ENCODE peak calls at places on chromosomes 6 and 20, in ten cellular contexts. W, U, J, G, C, D, S, O, P and X are unnamed samples.

GRCh38 chr6:28981391-28981832 is 23.7 kb downstream of the ZNF311 start:
- DNase-seq in S (peak), J (peak), O (peak), P (peak), W (peak), D (peak), U (peak), G (peak), C (peak), X (no peak)

GRCh38 chr6:77607004-77607403 is 45.8 kb upstream of the MEI4 start:
- DNase-seq in D (no peak), C (no peak), S (no peak), O (no peak), U (no peak), G (no peak), J (no peak), W (no peak), P (no peak), X (no peak)

GRCh38 chr20:36988494-36988966 is 37.0 kb upstream of the SAMHD1 start:
- DNase-seq in P (no peak), J (peak), W (no peak), D (no peak), O (no peak), U (no peak), S (peak), C (no peak), G (peak), X (no peak)

GRCh38 chr6:90537723-90538407 is 49.0 kb downstream of the MAP3K7 start:
- DNase-seq in P (no peak), W (no peak), C (no peak), U (no peak), S (peak), O (no peak), J (peak), D (no peak), G (no peak), X (no peak)

GRCh38 chr20:58976095-58976730 is 4.8 kb upstream of the NELFCD start:
- DNase-seq in C (no peak), O (no peak), P (no peak), W (no peak), U (no peak), D (no peak), S (no peak), J (no peak), G (no peak), X (no peak)

GRCh38 chr20:18101125-18101820 is 36.4 kb upstream of the KAT14 start:
- DNase-seq in P (no peak), D (no peak), C (no peak), S (no peak), G (no peak), J (no peak), W (no peak), U (no peak), O (no peak), X (no peak)

GRCh38 chr6:144215402-144215931 is 65.2 kb downstream of the STX11 start:
- DNase-seq in G (peak), J (no peak), O (no peak), C (peak), D (peak), U (no peak), S (peak), W (peak), P (peak), X (no peak)

GRCh38 chr6:25537349-25538018 is 114.5 kb upstream of the SCGN start:
- DNase-seq in S (no peak), J (no peak), P (no peak), U (no peak), G (no peak), C (no peak), W (no peak), O (no peak), D (no peak), X (no peak)

GRCh38 chr6:84432616-84433015 is 205.2 kb upstream of the CEP162 start:
- DNase-seq in G (no peak), W (no peak), S (peak), D (no peak), C (no peak), J (no peak), U (no peak), P (no peak), O (no peak), X (no peak)

GRCh38 chr6:22147983-22148797 is 148.6 kb downstream of the PRL start:
- DNase-seq in W (peak), G (peak), P (peak), O (no peak), J (peak), S (peak), C (peak), U (no peak), D (no peak), X (no peak)

DNA sequence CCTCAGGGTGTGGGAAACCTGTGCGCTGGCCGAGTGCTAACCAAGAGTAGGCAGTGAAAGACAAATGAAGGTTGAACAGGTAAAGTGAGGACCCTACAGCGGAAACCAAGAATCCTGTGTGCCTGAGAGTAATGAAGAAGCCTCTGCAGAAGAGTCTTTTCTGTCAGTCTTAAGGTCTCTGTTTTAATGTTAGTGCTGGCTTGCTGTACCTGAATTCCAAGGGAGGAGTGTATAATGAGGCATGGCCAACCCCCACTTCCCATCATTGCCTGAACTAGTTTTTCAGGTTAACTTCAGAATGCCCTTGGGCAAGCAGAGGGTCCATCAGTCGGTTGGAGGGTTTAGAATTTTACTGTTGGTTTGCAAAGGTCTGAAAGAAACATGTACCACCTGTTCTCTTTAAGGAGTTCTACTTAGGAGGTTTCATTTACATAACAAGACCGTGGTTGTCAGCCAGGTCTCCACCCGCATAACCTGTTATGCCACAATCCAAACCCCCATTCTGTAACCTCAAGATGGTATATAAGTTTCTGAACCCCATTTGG is 589 bp upstream of the PDCD2 start:
- DNase-seq in W (peak), U (no peak), J (no peak), S (no peak), G (no peak), C (no peak), D (no peak), P (no peak), O (peak), X (no peak)
- H3K27ac ChIP-seq in W (peak), U (peak), J (peak), S (peak), G (peak), C (peak), D (peak), P (peak), O (peak), X (peak)

GRCh38 chr6:2596222-2596621 is 154.5 kb downstream of the MYLK4 start:
- DNase-seq in P (no peak), S (no peak), C (no peak), U (no peak), W (no peak), G (no peak), J (no peak), D (no peak), O (no peak), X (no peak)

GRCh38 chr6:2598867-2599266 is 151.9 kb downstream of the MYLK4 start:
- DNase-seq in U (no peak), O (no peak), S (no peak), P (no peak), D (no peak), G (no peak), J (no peak), C (no peak), W (no peak), X (no peak)

GRCh38 chr6:2599817-2600216 is 150.9 kb downstream of the MYLK4 start:
- DNase-seq in D (no peak), W (no peak), P (no peak), S (no peak), O (no peak), U (no peak), J (no peak), G (no peak), C (no peak), X (no peak)

GRCh38 chr6:2593167-2593566 is 157.6 kb downstream of the MYLK4 start:
- DNase-seq in D (no peak), U (no peak), S (no peak), J (no peak), O (no peak), C (no peak), W (no peak), P (no peak), G (no peak), X (no peak)

GRCh38 chr6:2594868-2595267 is 155.9 kb downstream of the MYLK4 start:
- DNase-seq in U (no peak), W (no peak), C (no peak), G (no peak), J (no peak), O (no peak), P (no peak), S (no peak), D (no peak), X (peak)
- H3K27ac ChIP-seq in U (no peak), W (no peak), C (no peak), G (no peak), J (no peak), O (no peak), P (no peak), S (no peak), D (no peak), X (no peak)

GRCh38 chr6:168333471-168333870 is 13.9 kb upstream of the DACT2 start:
- DNase-seq in U (no peak), P (peak), S (no peak), C (no peak), G (no peak), O (no peak), J (no peak), D (no peak), W (peak), X (no peak)
- H3K27ac ChIP-seq in U (no peak), P (peak), S (no peak), C (no peak), G (no peak), O (no peak), J (no peak), D (no peak), W (peak), X (no peak)

DNA sequence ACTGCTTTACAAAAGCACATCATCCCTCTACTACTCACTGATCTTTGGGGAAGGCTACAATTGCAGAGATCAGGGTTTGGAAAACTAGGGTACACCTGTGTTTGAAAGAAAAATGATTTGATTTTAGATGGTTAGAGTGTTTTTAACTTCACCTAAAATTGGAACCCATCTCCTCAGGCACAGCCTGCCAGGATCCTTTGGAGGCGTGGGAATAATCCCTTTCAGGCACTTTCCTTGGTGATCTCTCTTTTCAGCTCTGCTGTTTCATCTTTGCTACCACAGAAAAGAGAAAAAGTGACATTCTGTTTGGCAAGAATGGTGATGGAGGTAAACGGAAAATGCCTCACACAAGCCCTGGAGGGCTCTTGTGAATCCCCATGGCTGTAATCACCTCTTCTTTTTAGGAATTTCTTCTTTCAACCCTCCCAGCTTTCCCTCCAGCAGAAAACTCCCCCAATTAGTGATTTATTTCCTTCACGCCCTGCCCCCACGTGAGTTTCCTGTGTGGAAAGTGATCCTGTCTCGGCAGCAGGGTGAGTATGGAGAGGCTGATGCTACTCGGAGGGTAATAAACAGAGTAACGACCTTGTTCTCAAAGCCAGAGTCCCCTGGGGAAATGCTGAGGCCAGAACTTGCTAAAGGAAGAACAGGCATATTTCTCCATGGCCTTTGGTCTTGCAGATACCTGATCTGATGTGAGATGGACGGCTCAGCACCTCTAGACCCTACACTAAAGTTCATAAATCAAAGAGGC is 9.2 kb downstream of the KCNG1 start:
- DNase-seq in U (no peak), S (no peak), C (no peak), W (no peak), G (no peak), D (no peak), P (no peak), O (no peak), J (no peak), X (no peak)
- H3K27ac ChIP-seq in U (no peak), S (no peak), C (no peak), W (no peak), G (no peak), D (no peak), P (no peak), O (no peak), J (no peak), X (no peak)

DNA sequence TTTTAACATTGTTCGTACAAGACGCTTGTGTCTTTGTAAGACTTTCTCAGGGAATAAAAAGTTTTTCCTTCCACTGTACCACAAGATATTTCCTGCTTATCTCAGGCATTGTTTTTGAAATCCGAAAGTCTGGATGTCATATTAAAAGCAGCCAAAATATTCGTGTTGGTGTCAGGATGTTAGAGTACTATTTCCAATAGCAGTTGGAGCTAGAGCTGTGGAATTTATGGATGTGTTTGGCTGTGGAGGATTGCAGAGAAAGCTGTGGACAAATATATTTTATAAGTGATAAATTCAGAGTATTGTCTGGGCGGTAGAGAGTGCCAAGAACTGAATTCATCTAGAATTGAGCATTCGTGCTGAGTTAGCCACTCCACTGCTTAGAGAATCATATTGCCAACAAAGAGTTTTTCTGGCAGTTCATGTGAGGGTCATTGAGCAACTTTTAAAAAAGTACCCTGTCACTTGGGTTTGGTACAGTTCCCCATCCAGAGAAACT is 57.7 kb downstream of the ZDHHC14 start:
- DNase-seq in C (no peak), W (no peak), U (no peak), O (no peak), G (no peak), P (no peak), J (no peak), S (peak), D (no peak), X (no peak)
- H3K27ac ChIP-seq in C (peak), W (no peak), U (no peak), O (no peak), G (peak), P (no peak), J (peak), S (no peak), D (peak), X (no peak)

DNA sequence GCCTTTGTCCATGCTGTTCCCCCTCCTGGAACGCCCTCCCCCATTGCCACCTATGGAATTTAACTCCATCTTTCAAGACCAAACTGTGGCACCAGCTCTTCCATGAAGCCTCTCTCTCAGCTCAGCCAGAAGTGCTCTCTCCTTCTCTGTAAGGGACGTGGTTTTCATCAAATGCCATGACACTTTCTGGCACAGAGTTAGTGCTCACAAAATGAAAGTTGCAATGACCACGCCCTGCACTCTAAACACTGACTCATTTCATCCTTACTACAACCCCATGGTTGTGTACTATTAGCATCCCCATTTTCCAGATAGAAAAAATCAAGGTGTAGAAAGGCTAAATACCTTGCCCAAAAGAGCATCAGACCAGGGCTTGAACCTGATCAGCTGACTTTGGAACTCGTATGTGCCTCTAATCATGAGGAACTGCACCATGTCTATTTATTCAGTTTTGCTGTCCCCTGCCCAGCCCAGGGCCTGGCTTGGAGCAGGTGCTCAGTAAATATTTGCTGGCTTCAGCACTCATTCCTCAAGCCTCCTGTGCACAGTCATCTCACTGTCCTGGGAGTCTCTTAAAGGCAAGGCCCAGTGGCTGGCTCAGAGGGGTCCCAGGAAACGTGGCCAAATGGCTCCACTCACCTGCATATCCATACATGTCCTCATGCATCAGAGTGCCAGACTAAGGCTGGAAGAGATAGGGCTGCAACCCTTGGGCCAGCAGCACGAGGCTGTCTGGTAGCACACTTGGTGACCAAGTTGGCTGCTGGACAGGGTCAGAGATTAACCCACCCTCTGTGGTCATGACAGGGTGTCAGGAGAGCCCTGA is 77.9 kb downstream of the MRPL14 start:
- DNase-seq in J (no peak), G (no peak), S (peak), U (no peak), W (peak), P (peak), C (no peak), O (peak), D (no peak), X (no peak)
- H3K27ac ChIP-seq in J (no peak), G (no peak), S (peak), U (no peak), W (peak), P (peak), C (no peak), O (peak), D (peak), X (no peak)

DNA sequence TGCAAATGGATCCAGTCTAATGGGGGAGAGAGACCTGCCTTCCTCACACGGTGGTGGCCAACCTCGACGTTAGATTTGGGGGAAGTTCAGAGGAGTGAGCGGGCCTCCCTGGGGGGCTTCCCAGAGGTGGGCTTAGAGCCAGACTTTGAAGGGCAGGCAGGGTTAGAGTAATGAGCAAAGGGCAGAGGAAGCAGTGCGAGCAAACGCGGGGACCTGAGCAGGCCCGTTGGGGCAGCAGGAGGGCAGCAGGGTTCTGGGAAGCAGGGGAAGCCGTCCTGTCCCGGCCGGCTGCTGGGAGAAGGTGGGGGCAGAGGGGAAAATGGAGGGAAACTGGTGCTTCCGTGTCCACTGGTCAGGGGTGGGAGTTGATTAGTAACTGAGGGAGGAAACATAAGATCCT is 212.7 kb upstream of the QKI start:
- DNase-seq in W (no peak), U (no peak), P (no peak), J (no peak), G (no peak), S (no peak), D (no peak), C (no peak), O (no peak), X (no peak)
- H3K27ac ChIP-seq in W (no peak), U (no peak), P (no peak), J (no peak), G (no peak), S (no peak), D (no peak), C (no peak), O (no peak), X (no peak)

GRCh38 chr20:63152322-63153253 is 63.3 kb downstream of the YTHDF1 start:
- DNase-seq in G (no peak), C (no peak), P (no peak), U (no peak), W (no peak), J (no peak), D (peak), O (no peak), S (no peak), X (no peak)

GRCh38 chr20:63151554-63152321 is 64.2 kb downstream of the YTHDF1 start:
- DNase-seq in S (peak), C (no peak), W (no peak), D (no peak), P (no peak), O (no peak), U (no peak), J (peak), G (no peak), X (no peak)

GRCh38 chr20:63149531-63150207 is 66.3 kb downstream of the YTHDF1 start:
- DNase-seq in G (no peak), D (no peak), J (no peak), W (no peak), C (no peak), S (no peak), U (no peak), O (no peak), P (no peak), X (no peak)

GRCh38 chr20:63150391-63150898 is 65.5 kb downstream of the YTHDF1 start:
- DNase-seq in D (no peak), U (no peak), C (no peak), S (no peak), P (no peak), G (no peak), W (no peak), J (no peak), O (no peak), X (no peak)

DNA sequence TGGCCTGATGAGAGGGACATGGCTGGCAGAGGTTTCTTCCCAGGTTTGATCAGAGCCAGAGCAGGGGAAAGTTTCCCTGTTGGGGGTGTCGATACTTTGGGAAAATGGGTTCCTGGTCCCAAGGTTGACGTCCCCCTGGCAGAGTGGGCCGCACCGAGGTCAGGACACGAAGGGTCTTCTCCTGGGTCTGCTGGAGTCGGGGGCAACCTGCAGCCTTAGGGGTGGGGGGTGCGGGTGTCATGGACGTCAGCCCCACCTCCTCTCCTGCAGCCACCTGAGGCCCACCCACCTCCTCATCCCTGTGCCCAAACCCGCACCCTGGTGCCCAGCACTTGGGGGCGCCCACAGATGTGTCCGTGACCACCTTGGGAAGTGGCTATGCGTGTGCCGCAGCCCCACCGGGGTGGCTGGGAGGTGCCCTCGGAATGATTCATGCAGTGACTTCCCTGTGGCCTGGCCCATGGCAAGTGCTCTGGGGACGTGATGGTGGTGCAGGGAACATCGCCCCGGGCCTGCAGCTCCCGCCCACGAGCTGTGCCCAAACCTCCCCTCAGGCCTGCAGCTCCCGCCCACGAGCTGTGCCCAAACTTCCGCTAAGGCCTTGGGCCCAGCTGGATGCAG is 64.9 kb downstream of the YTHDF1 start:
- DNase-seq in G (no peak), P (no peak), U (no peak), S (no peak), O (no peak), J (no peak), W (no peak), C (no peak), D (no peak), X (no peak)
- H3K27ac ChIP-seq in G (no peak), P (no peak), U (no peak), S (no peak), O (no peak), J (no peak), W (no peak), C (no peak), D (no peak), X (no peak)